ENCODE peak calls at places on chromosomes 5 and 9, in six cellular contexts. One of them, this sample, is unnamed.

GRCh38 chr5:68730220-68731010 is 363.4 kb upstream of the SLC30A5 start:
- DNase-seq in NCI-H2029: peak; percentile 62
- DNase-seq in AG10803: peak; percentile 71
- DNase-seq in activated CD4-positive, alpha-beta T cell treated with anti-CD3 and anti-CD28 coated beads, Interleukin-2, amount 50 U/mL, for 1 hour: no peak
- DNase-seq in heart right ventricle: no peak
- DNase-seq in C1 segment of cervical spinal cord: peak; percentile 31
- DNase-seq in this sample: no peak

GRCh38 chr5:181217805-181218065 is 5.3 kb upstream of the TRIM41 start:
- DNase-seq in activated CD4-positive, alpha-beta T cell treated with anti-CD3 and anti-CD28 coated beads, Interleukin-2, amount 50 U/mL, for 1 hour: peak; percentile 38
- DNase-seq in AG10803: no peak
- DNase-seq in heart right ventricle: no peak
- DNase-seq in C1 segment of cervical spinal cord: no peak
- DNase-seq in NCI-H2029: no peak
- DNase-seq in this sample: no peak

GRCh38 chr9:35519697-35520403 is 29.9 kb downstream of the RUSC2 start:
- DNase-seq in C1 segment of cervical spinal cord: no peak
- DNase-seq in heart right ventricle: no peak
- DNase-seq in NCI-H2029: no peak
- DNase-seq in AG10803: no peak
- DNase-seq in activated CD4-positive, alpha-beta T cell treated with anti-CD3 and anti-CD28 coated beads, Interleukin-2, amount 50 U/mL, for 1 hour: no peak
- DNase-seq in this sample: no peak

GRCh38 chr5:51380603-51381207 is 2.5 kb upstream of the ISL1 start:
- DNase-seq in C1 segment of cervical spinal cord: no peak
- DNase-seq in activated CD4-positive, alpha-beta T cell treated with anti-CD3 and anti-CD28 coated beads, Interleukin-2, amount 50 U/mL, for 1 hour: no peak
- DNase-seq in NCI-H2029: peak; percentile 42
- DNase-seq in AG10803: no peak
- DNase-seq in heart right ventricle: no peak
- DNase-seq in this sample: no peak

GRCh38 chr9:34547960-34548603 is 25.3 kb upstream of the ENHO start:
- DNase-seq in C1 segment of cervical spinal cord: peak; percentile 40
- DNase-seq in heart right ventricle: peak; percentile 77
- DNase-seq in AG10803: peak; percentile 76
- DNase-seq in activated CD4-positive, alpha-beta T cell treated with anti-CD3 and anti-CD28 coated beads, Interleukin-2, amount 50 U/mL, for 1 hour: peak; percentile 28
- DNase-seq in NCI-H2029: peak; percentile 20
- DNase-seq in this sample: no peak

GRCh38 chr9:134455951-134456739 is 129.9 kb downstream of the RXRA start:
- DNase-seq in AG10803: peak; percentile 100
- DNase-seq in heart right ventricle: peak; percentile 84
- DNase-seq in C1 segment of cervical spinal cord: no peak
- DNase-seq in NCI-H2029: peak; percentile 19
- DNase-seq in activated CD4-positive, alpha-beta T cell treated with anti-CD3 and anti-CD28 coated beads, Interleukin-2, amount 50 U/mL, for 1 hour: peak; percentile 64
- DNase-seq in this sample: peak; percentile 60

GRCh38 chr5:179061025-179061424 is 852 bp downstream of the ZNF354C start:
- DNase-seq in NCI-H2029: no peak
- DNase-seq in AG10803: peak; percentile 1
- DNase-seq in heart right ventricle: peak; percentile 13
- DNase-seq in activated CD4-positive, alpha-beta T cell treated with anti-CD3 and anti-CD28 coated beads, Interleukin-2, amount 50 U/mL, for 1 hour: no peak
- DNase-seq in C1 segment of cervical spinal cord: no peak
- DNase-seq in this sample: no peak

GRCh38 chr9:118992813-118993747 is 376.2 kb downstream of the BRINP1 start:
- DNase-seq in activated CD4-positive, alpha-beta T cell treated with anti-CD3 and anti-CD28 coated beads, Interleukin-2, amount 50 U/mL, for 1 hour: no peak
- DNase-seq in C1 segment of cervical spinal cord: no peak
- DNase-seq in AG10803: no peak
- DNase-seq in heart right ventricle: no peak
- DNase-seq in NCI-H2029: no peak
- DNase-seq in this sample: no peak

GRCh38 chr5:137621306-137621705 is 114.6 kb downstream of the KLHL3 start:
- DNase-seq in NCI-H2029: no peak
- DNase-seq in C1 segment of cervical spinal cord: no peak
- DNase-seq in activated CD4-positive, alpha-beta T cell treated with anti-CD3 and anti-CD28 coated beads, Interleukin-2, amount 50 U/mL, for 1 hour: no peak
- DNase-seq in heart right ventricle: no peak
- DNase-seq in AG10803: no peak
- DNase-seq in this sample: no peak

GRCh38 chr9:77751341-77752091 is 103.4 kb upstream of the GNA14 start:
- DNase-seq in NCI-H2029: peak; percentile 87
- DNase-seq in AG10803: peak; percentile 94
- DNase-seq in activated CD4-positive, alpha-beta T cell treated with anti-CD3 and anti-CD28 coated beads, Interleukin-2, amount 50 U/mL, for 1 hour: no peak
- DNase-seq in heart right ventricle: no peak
- DNase-seq in C1 segment of cervical spinal cord: no peak
- DNase-seq in this sample: peak; percentile 20

GRCh38 chr9:73042155-73042554 is 89.3 kb upstream of the ALDH1A1 start:
- DNase-seq in activated CD4-positive, alpha-beta T cell treated with anti-CD3 and anti-CD28 coated beads, Interleukin-2, amount 50 U/mL, for 1 hour: no peak
- DNase-seq in C1 segment of cervical spinal cord: no peak
- DNase-seq in AG10803: peak; percentile 17
- DNase-seq in NCI-H2029: no peak
- DNase-seq in heart right ventricle: no peak
- DNase-seq in this sample: no peak

GRCh38 chr5:176748073-176748966 is 62.0 kb upstream of the UNC5A start:
- DNase-seq in AG10803: no peak
- DNase-seq in NCI-H2029: no peak
- DNase-seq in heart right ventricle: no peak
- DNase-seq in C1 segment of cervical spinal cord: no peak
- DNase-seq in activated CD4-positive, alpha-beta T cell treated with anti-CD3 and anti-CD28 coated beads, Interleukin-2, amount 50 U/mL, for 1 hour: no peak
- DNase-seq in this sample: no peak

GRCh38 chr5:10912435-10912834 is 151.4 kb upstream of the DAP start:
- DNase-seq in C1 segment of cervical spinal cord: no peak
- DNase-seq in AG10803: no peak
- DNase-seq in activated CD4-positive, alpha-beta T cell treated with anti-CD3 and anti-CD28 coated beads, Interleukin-2, amount 50 U/mL, for 1 hour: no peak
- DNase-seq in heart right ventricle: no peak
- DNase-seq in NCI-H2029: no peak
- DNase-seq in this sample: no peak

GRCh38 chr5:137195483-137195882 is 303.6 kb downstream of the SPOCK1 start:
- DNase-seq in C1 segment of cervical spinal cord: no peak
- DNase-seq in AG10803: no peak
- DNase-seq in activated CD4-positive, alpha-beta T cell treated with anti-CD3 and anti-CD28 coated beads, Interleukin-2, amount 50 U/mL, for 1 hour: no peak
- DNase-seq in heart right ventricle: no peak
- DNase-seq in NCI-H2029: no peak
- DNase-seq in this sample: no peak

GRCh38 chr5:102815560-102816324 is 60.6 kb downstream of the PAM start:
- DNase-seq in NCI-H2029: no peak
- DNase-seq in AG10803: peak; percentile 40
- DNase-seq in activated CD4-positive, alpha-beta T cell treated with anti-CD3 and anti-CD28 coated beads, Interleukin-2, amount 50 U/mL, for 1 hour: no peak
- DNase-seq in heart right ventricle: no peak
- DNase-seq in C1 segment of cervical spinal cord: no peak
- DNase-seq in this sample: no peak

GRCh38 chr5:39132128-39132447 is 57.9 kb upstream of the RICTOR start:
- DNase-seq in activated CD4-positive, alpha-beta T cell treated with anti-CD3 and anti-CD28 coated beads, Interleukin-2, amount 50 U/mL, for 1 hour: no peak
- DNase-seq in AG10803: no peak
- DNase-seq in NCI-H2029: no peak
- DNase-seq in heart right ventricle: no peak
- DNase-seq in C1 segment of cervical spinal cord: no peak
- DNase-seq in this sample: no peak

GRCh38 chr5:176183321-176184074 is 54.7 kb upstream of the SIMC1 start:
- DNase-seq in C1 segment of cervical spinal cord: no peak
- DNase-seq in NCI-H2029: peak; percentile 94
- DNase-seq in heart right ventricle: no peak
- DNase-seq in activated CD4-positive, alpha-beta T cell treated with anti-CD3 and anti-CD28 coated beads, Interleukin-2, amount 50 U/mL, for 1 hour: no peak
- DNase-seq in AG10803: no peak
- DNase-seq in this sample: no peak

GRCh38 chr9:114450833-114451706 is 54.2 kb downstream of the WHRN start:
- DNase-seq in activated CD4-positive, alpha-beta T cell treated with anti-CD3 and anti-CD28 coated beads, Interleukin-2, amount 50 U/mL, for 1 hour: no peak
- DNase-seq in AG10803: no peak
- DNase-seq in C1 segment of cervical spinal cord: no peak
- DNase-seq in heart right ventricle: no peak
- DNase-seq in NCI-H2029: no peak
- DNase-seq in this sample: no peak

GRCh38 chr5:174729075-174729680 is 4.8 kb downstream of the MSX2 start:
- DNase-seq in activated CD4-positive, alpha-beta T cell treated with anti-CD3 and anti-CD28 coated beads, Interleukin-2, amount 50 U/mL, for 1 hour: no peak
- DNase-seq in heart right ventricle: no peak
- DNase-seq in AG10803: no peak
- DNase-seq in C1 segment of cervical spinal cord: no peak
- DNase-seq in NCI-H2029: no peak
- DNase-seq in this sample: no peak

GRCh38 chr9:136225748-136226679 is 19.6 kb downstream of the QSOX2 start:
- DNase-seq in AG10803: peak; percentile 38
- DNase-seq in C1 segment of cervical spinal cord: no peak
- DNase-seq in activated CD4-positive, alpha-beta T cell treated with anti-CD3 and anti-CD28 coated beads, Interleukin-2, amount 50 U/mL, for 1 hour: peak; percentile 71
- DNase-seq in NCI-H2029: peak; percentile 39
- DNase-seq in heart right ventricle: peak; percentile 44
- DNase-seq in this sample: peak; percentile 58

GRCh38 chr9:124774131-124774978 is 2.6 kb upstream of the OLFML2A start:
- DNase-seq in AG10803: peak; percentile 65
- DNase-seq in C1 segment of cervical spinal cord: peak; percentile 56
- DNase-seq in activated CD4-positive, alpha-beta T cell treated with anti-CD3 and anti-CD28 coated beads, Interleukin-2, amount 50 U/mL, for 1 hour: peak; percentile 83
- DNase-seq in NCI-H2029: peak; percentile 42
- DNase-seq in heart right ventricle: peak; percentile 86
- DNase-seq in this sample: peak; percentile 68

GRCh38 chr5:39422036-39422606 is 2.7 kb downstream of the DAB2 start:
- DNase-seq in NCI-H2029: no peak
- DNase-seq in C1 segment of cervical spinal cord: no peak
- DNase-seq in heart right ventricle: no peak
- DNase-seq in AG10803: no peak
- DNase-seq in activated CD4-positive, alpha-beta T cell treated with anti-CD3 and anti-CD28 coated beads, Interleukin-2, amount 50 U/mL, for 1 hour: no peak
- DNase-seq in this sample: no peak

GRCh38 chr9:2262809-2263510 is 247.8 kb downstream of the SMARCA2 start:
- DNase-seq in activated CD4-positive, alpha-beta T cell treated with anti-CD3 and anti-CD28 coated beads, Interleukin-2, amount 50 U/mL, for 1 hour: no peak
- DNase-seq in heart right ventricle: no peak
- DNase-seq in C1 segment of cervical spinal cord: no peak
- DNase-seq in AG10803: no peak
- DNase-seq in NCI-H2029: no peak
- DNase-seq in this sample: no peak

GRCh38 chr9:80144856-80145255 is 573.1 kb downstream of the TLE4 start:
- DNase-seq in NCI-H2029: no peak
- DNase-seq in C1 segment of cervical spinal cord: no peak
- DNase-seq in activated CD4-positive, alpha-beta T cell treated with anti-CD3 and anti-CD28 coated beads, Interleukin-2, amount 50 U/mL, for 1 hour: no peak
- DNase-seq in heart right ventricle: no peak
- DNase-seq in AG10803: no peak
- DNase-seq in this sample: no peak

GRCh38 chr5:112419050-112419595 is at the start of gene EPB41L4A:
- DNase-seq in activated CD4-positive, alpha-beta T cell treated with anti-CD3 and anti-CD28 coated beads, Interleukin-2, amount 50 U/mL, for 1 hour: no peak
- DNase-seq in C1 segment of cervical spinal cord: no peak
- DNase-seq in AG10803: no peak
- DNase-seq in NCI-H2029: peak; percentile 47
- DNase-seq in heart right ventricle: peak; percentile 55
- DNase-seq in this sample: no peak

GRCh38 chr9:137772281-137772873 is 105.2 kb upstream of the CACNA1B start:
- DNase-seq in heart right ventricle: no peak
- DNase-seq in activated CD4-positive, alpha-beta T cell treated with anti-CD3 and anti-CD28 coated beads, Interleukin-2, amount 50 U/mL, for 1 hour: no peak
- DNase-seq in AG10803: no peak
- DNase-seq in C1 segment of cervical spinal cord: no peak
- DNase-seq in NCI-H2029: no peak
- DNase-seq in this sample: no peak

GRCh38 chr5:174798411-174798930 is 74.1 kb downstream of the MSX2 start:
- DNase-seq in C1 segment of cervical spinal cord: no peak
- DNase-seq in heart right ventricle: no peak
- DNase-seq in activated CD4-positive, alpha-beta T cell treated with anti-CD3 and anti-CD28 coated beads, Interleukin-2, amount 50 U/mL, for 1 hour: no peak
- DNase-seq in AG10803: no peak
- DNase-seq in NCI-H2029: no peak
- DNase-seq in this sample: no peak